ENCODE peak calls at places on chromosomes 13 and 19, in seven cellular contexts. Q is fibroblast of lung, I is GM12864, A is retinal pigment epithelial cell, O is brain microvascular endothelial cell, M is ACHN, J is heart left ventricle. K is an unnamed sample.

GRCh38 chr13:40764587-40765403 is 6.2 kb downstream of the MRPS31 start:
- DNase-seq in I (no peak), M (no peak), J (no peak), A (peak; percentile 68), O (peak; percentile 9), Q (no peak), K (no peak)

GRCh38 chr19:3670258-3670795 is 29.9 kb downstream of the PIP5K1C start:
- DNase-seq in I (no peak), Q (peak; percentile 96), O (peak; percentile 65), A (no peak), J (peak; percentile 87), M (no peak), K (peak; percentile 65)

GRCh38 chr19:15871570-15871969 is 26.3 kb downstream of the CYP4F2 start:
- DNase-seq in M (no peak), Q (no peak), O (no peak), I (peak; percentile 8), A (no peak), J (no peak), K (no peak)

GRCh38 chr19:30449673-30450072 is 77.5 kb downstream of the ZNF536 start:
- DNase-seq in Q (no peak), A (no peak), M (no peak), J (no peak), I (no peak), O (no peak), K (no peak)

GRCh38 chr13:75481176-75482069 is 546 bp downstream of the TBC1D4 start:
- DNase-seq in J (peak; percentile 36), A (no peak), O (no peak), M (peak; percentile 27), Q (peak; percentile 28), I (no peak), K (no peak)

GRCh38 chr13:107459430-107459829 is 755.9 kb downstream of the LIG4 start:
- DNase-seq in J (no peak), A (peak; percentile 90), O (peak; percentile 80), I (no peak), Q (peak; percentile 62), M (no peak), K (no peak)

GRCh38 chr19:49818691-49819331 is 722 bp downstream of the MED25 start:
- DNase-seq in A (no peak), O (no peak), I (no peak), Q (no peak), J (no peak), M (no peak), K (no peak)

GRCh38 chr13:41668130-41668757 is 210.9 kb downstream of the RGCC start:
- DNase-seq in I (peak; percentile 64), M (peak; percentile 82), Q (peak; percentile 96), J (peak; percentile 65), O (peak; percentile 91), A (peak; percentile 85), K (no peak)

GRCh38 chr13:21823949-21824348 is 153.1 kb downstream of the FGF9 start:
- DNase-seq in Q (no peak), J (no peak), O (no peak), A (no peak), M (no peak), I (no peak), K (no peak)

GRCh38 chr19:46392252-46392801 is 21.0 kb downstream of the CCDC8 start:
- DNase-seq in J (no peak), Q (peak; percentile 84), I (no peak), O (peak; percentile 25), M (no peak), A (no peak), K (no peak)

GRCh38 chr13:105627270-105627669 is 908.2 kb downstream of the EFNB2 start:
- DNase-seq in Q (peak; percentile 7), A (no peak), I (no peak), M (no peak), O (peak; percentile 26), J (no peak), K (no peak)

GRCh38 chr19:56946164-56946563 is 105.6 kb upstream of the PEG3 start:
- DNase-seq in I (no peak), Q (no peak), A (no peak), J (no peak), M (no peak), O (no peak), K (no peak)

GRCh38 chr19:31548941-31549340 is 199.7 kb upstream of the TSHZ3 start:
- DNase-seq in O (peak; percentile 2), J (no peak), I (no peak), A (no peak), Q (peak; percentile 54), M (peak; percentile 11), K (no peak)

GRCh38 chr19:33171916-33172359 is 22.2 kb upstream of the LRP3 start:
- DNase-seq in I (no peak), O (no peak), A (no peak), Q (peak; percentile 38), M (no peak), J (no peak), K (no peak)

GRCh38 chr13:80214521-80214941 is 126.4 kb downstream of the SPRY2 start:
- DNase-seq in Q (no peak), O (no peak), A (no peak), M (no peak), I (no peak), J (no peak), K (no peak)

GRCh38 chr13:92122454-92122853 is 724.0 kb downstream of the GPC5 start:
- DNase-seq in A (no peak), O (no peak), J (no peak), M (no peak), I (no peak), Q (peak; percentile 9), K (no peak)

GRCh38 chr13:30216111-30216510 is 91.2 kb downstream of the KATNAL1 start:
- DNase-seq in O (peak; percentile 31), I (no peak), Q (no peak), A (no peak), M (no peak), J (no peak), K (no peak)

GRCh38 chr13:43805071-43805468 is 18.3 kb upstream of the ENOX1 start:
- DNase-seq in J (no peak), M (peak; percentile 72), A (no peak), O (peak; percentile 93), I (no peak), Q (peak; percentile 64), K (no peak)

GRCh38 chr19:46288896-46289588 is 7.8 kb upstream of the HIF3A start:
- DNase-seq in M (peak; percentile 79), I (no peak), J (peak; percentile 46), Q (peak; percentile 91), A (peak; percentile 96), O (peak; percentile 96), K (no peak)

GRCh38 chr13:51958217-51958547 is 53.1 kb downstream of the ATP7B start:
- DNase-seq in I (no peak), O (no peak), J (no peak), M (no peak), A (no peak), Q (no peak), K (no peak)

GRCh38 chr13:44484562-44485164 is 91.5 kb downstream of the TSC22D1 start:
- DNase-seq in O (no peak), J (no peak), Q (no peak), A (no peak), M (no peak), I (no peak), K (no peak)

GRCh38 chr13:113544071-113544891 is 40.3 kb upstream of the TFDP1 start:
- DNase-seq in I (no peak), M (no peak), J (no peak), O (no peak), Q (no peak), A (no peak), K (no peak)

GRCh38 chr19:16197188-16197621 is 506 bp upstream of the AP1M1 start:
- DNase-seq in O (peak; percentile 61), Q (peak; percentile 86), A (peak; percentile 62), J (no peak), M (peak; percentile 11), I (no peak), K (no peak)

GRCh38 chr19:29526730-29527499 is 1.1 kb downstream of the VSTM2B start:
- DNase-seq in M (no peak), Q (no peak), I (no peak), A (no peak), O (no peak), J (no peak), K (no peak)

GRCh38 chr19:39831679-39832078 is 2.3 kb downstream of the DYRK1B start:
- DNase-seq in M (no peak), J (no peak), O (no peak), A (no peak), I (no peak), Q (no peak), K (no peak)

GRCh38 chr13:106619688-106620555 is 52.0 kb upstream of the ARGLU1 start:
- DNase-seq in O (peak; percentile 46), J (no peak), I (peak; percentile 8), Q (peak; percentile 81), A (peak; percentile 23), M (peak; percentile 68), K (no peak)

GRCh38 chr13:68439821-68440220 is 1209.7 kb upstream of the PCDH9 start:
- DNase-seq in Q (peak; percentile 57), M (peak; percentile 17), I (no peak), J (no peak), O (no peak), A (no peak), K (no peak)

GRCh38 chr13:41848435-41849255 is 112.3 kb downstream of the VWA8 start:
- DNase-seq in Q (peak; percentile 32), O (peak; percentile 38), M (peak; percentile 6), A (no peak), I (no peak), J (no peak), K (no peak)

GRCh38 chr13:50340566-50341287 is 325.5 kb downstream of the KCNRG start:
- DNase-seq in I (no peak), M (no peak), J (no peak), O (no peak), A (no peak), Q (peak; percentile 52), K (no peak)

GRCh38 chr13:50914848-50915247 is 5.3 kb downstream of the RNASEH2B start:
- DNase-seq in A (no peak), I (no peak), J (no peak), M (no peak), O (peak; percentile 43), Q (no peak), K (no peak)

GRCh38 chr19:32868206-32868950 is 1.2 kb downstream of the SLC7A9 start:
- DNase-seq in Q (no peak), I (no peak), A (no peak), J (no peak), M (no peak), O (no peak), K (no peak)

GRCh38 chr13:48400090-48400694 is 12.7 kb downstream of the LPAR6 start:
- DNase-seq in O (no peak), J (no peak), I (no peak), A (no peak), M (no peak), Q (no peak), K (no peak)

GRCh38 chr13:34567558-34567957 is 374.5 kb upstream of the NBEA start:
- DNase-seq in Q (no peak), M (no peak), A (no peak), J (no peak), O (no peak), I (no peak), K (no peak)

GRCh38 chr19:43575955-43576451 is 402 bp downstream of the PINLYP start:
- DNase-seq in Q (no peak), I (no peak), A (no peak), M (no peak), O (no peak), J (no peak), K (no peak)